ENCODE peak calls at places on chromosomes 3 and 15, in four cellular contexts. Q is GM12878, U is H1, A is HepG2. G is an unnamed sample.
A peak's percentile ranks its signal among the peaks of the same experiment; 100 is the strongest.

GRCh38 chr3:48681974-48682610 is 3.6 kb downstream of the NCKIPSD start:
- DNase-seq in Q (no peak), U (no peak), A (no peak), G (no peak)

GRCh38 chr3:48962340-48962739 is 27.7 kb upstream of the P4HTM start:
- DNase-seq in Q (no peak), U (no peak), A (no peak), G (no peak)

GRCh38 chr15:69403611-69404010 is 10.5 kb upstream of the KIF23 start:
- DNase-seq in Q (no peak), U (no peak), A (no peak), G (no peak)

GRCh38 chr15:51874751-51875644 is 45.5 kb downstream of the TMOD3 start:
- DNase-seq in Q (no peak), U (no peak), A (peak; percentile 29), G (peak; percentile 36)

GRCh38 chr15:66701422-66702034 is 508 bp upstream of the SMAD6 start:
- DNase-seq in Q (no peak), U (peak; percentile 83), A (peak; percentile 42), G (peak; percentile 53)

GRCh38 chr3:42755681-42756578 is 17.1 kb downstream of the CCDC13 start:
- DNase-seq in Q (no peak), U (peak; percentile 52), A (peak; percentile 91), G (peak; percentile 80)

GRCh38 chr3:175266993-175267960 is 408.1 kb downstream of the NAALADL2 start:
- DNase-seq in Q (no peak), U (no peak), A (no peak), G (no peak)

GRCh38 chr3:124434176-124434575 is 296.1 kb upstream of the UMPS start:
- DNase-seq in Q (no peak), U (no peak), A (no peak), G (no peak)

GRCh38 chr3:184129012-184129411 is 6.1 kb upstream of the EIF2B5 start:
- DNase-seq in Q (no peak), U (peak; percentile 59), A (peak; percentile 48), G (peak; percentile 74)

GRCh38 chr3:134242649-134243637 is 7.7 kb downstream of the RYK start:
- DNase-seq in Q (no peak), U (no peak), A (peak; percentile 58), G (peak; percentile 52)

GRCh38 chr3:52145736-52146110 is 8.5 kb downstream of the POC1A start:
- DNase-seq in Q (no peak), U (no peak), A (no peak), G (no peak)

GRCh38 chr3:123741058-123741511 is 143.0 kb downstream of the MYLK start:
- DNase-seq in Q (no peak), U (no peak), A (no peak), G (no peak)

GRCh38 chr3:114650808-114651207 is 357.0 kb downstream of the TIGIT start:
- DNase-seq in Q (no peak), U (no peak), A (peak; percentile 1), G (no peak)

GRCh38 chr3:197023241-197023997 is 6.2 kb downstream of the MELTF start:
- DNase-seq in Q (peak; percentile 76), U (no peak), A (no peak), G (no peak)

GRCh38 chr15:73930371-73930770 is 4.1 kb downstream of the LOXL1 start:
- DNase-seq in Q (no peak), U (no peak), A (no peak), G (no peak)

GRCh38 chr15:66231421-66232266 is 21.9 kb downstream of the MEGF11 start:
- DNase-seq in Q (no peak), U (no peak), A (no peak), G (no peak)

GRCh38 chr3:59517448-59517847 is 467.6 kb upstream of the CFAP20DC start:
- DNase-seq in Q (no peak), U (no peak), A (no peak), G (no peak)

GRCh38 chr15:35151381-35151780 is 66.3 kb upstream of the NANOGP8 start:
- DNase-seq in Q (no peak), U (no peak), A (no peak), G (no peak)

GRCh38 chr3:14371573-14372474 is 30.6 kb upstream of the SLC6A6 start:
- DNase-seq in Q (no peak), U (no peak), A (peak; percentile 76), G (no peak)

GRCh38 chr3:46981932-46982471 is 2.5 kb downstream of the NBEAL2 start:
- DNase-seq in Q (no peak), U (no peak), A (no peak), G (peak; percentile 77)

GRCh38 chr3:126081618-126082333 is 2.1 kb downstream of the SLC41A3 start:
- DNase-seq in Q (no peak), U (no peak), A (peak; percentile 29), G (peak; percentile 33)

GRCh38 chr3:157088506-157089454 is 71.2 kb downstream of the CCNL1 start:
- DNase-seq in Q (peak; percentile 93), U (peak; percentile 95), A (peak; percentile 91), G (peak; percentile 95)

GRCh38 chr15:66080791-66081475 is 172.6 kb downstream of the MEGF11 start:
- DNase-seq in Q (no peak), U (peak; percentile 76), A (peak; percentile 72), G (peak; percentile 70)

GRCh38 chr3:34646911-34647465 is 848.6 kb downstream of the PDCD6IP start:
- DNase-seq in Q (no peak), U (no peak), A (no peak), G (no peak)

DNA sequence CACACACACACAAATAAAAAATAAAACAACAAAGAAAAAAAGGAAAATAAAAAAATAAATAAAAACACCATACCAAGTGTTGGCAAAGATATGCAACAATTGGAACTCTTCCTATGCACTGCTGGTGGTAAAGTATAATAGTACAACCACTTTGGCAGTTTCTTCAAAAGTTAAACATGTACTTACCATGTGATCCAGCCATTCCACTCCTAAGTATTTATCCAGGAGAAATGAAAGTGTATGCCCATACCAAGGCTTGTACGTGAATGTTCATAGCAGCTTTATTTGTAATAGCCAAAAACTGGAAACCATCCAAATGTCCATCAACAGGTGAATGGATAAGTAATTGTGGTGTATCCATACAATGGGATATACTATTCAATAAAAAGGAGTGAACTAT is 17.0 kb downstream of the WDR93 start:
- DNase-seq in Q (no peak), U (no peak), A (no peak), G (no peak)
- TF ChIP-seq CREB1 in Q (no peak), U (no peak), A (no peak), G (no peak)

GRCh38 chr3:137854498-137855285 is 90.6 kb downstream of the SOX14 start:
- DNase-seq in Q (no peak), U (no peak), A (no peak), G (peak; percentile 68)
- H2AFZ ChIP-seq in Q (no peak overlapping the region), U (peak overlapping the region; percentile 51), A (no peak overlapping the region), G (peak overlapping the region; percentile 12)

GRCh38 chr3:7657214-7658112 is 796.5 kb downstream of the GRM7 start:
- DNase-seq in Q (no peak), U (no peak), A (no peak), G (no peak)
- TF ChIP-seq EZH2 in Q (no peak), U (no peak), A (no peak), G (no peak)

DNA sequence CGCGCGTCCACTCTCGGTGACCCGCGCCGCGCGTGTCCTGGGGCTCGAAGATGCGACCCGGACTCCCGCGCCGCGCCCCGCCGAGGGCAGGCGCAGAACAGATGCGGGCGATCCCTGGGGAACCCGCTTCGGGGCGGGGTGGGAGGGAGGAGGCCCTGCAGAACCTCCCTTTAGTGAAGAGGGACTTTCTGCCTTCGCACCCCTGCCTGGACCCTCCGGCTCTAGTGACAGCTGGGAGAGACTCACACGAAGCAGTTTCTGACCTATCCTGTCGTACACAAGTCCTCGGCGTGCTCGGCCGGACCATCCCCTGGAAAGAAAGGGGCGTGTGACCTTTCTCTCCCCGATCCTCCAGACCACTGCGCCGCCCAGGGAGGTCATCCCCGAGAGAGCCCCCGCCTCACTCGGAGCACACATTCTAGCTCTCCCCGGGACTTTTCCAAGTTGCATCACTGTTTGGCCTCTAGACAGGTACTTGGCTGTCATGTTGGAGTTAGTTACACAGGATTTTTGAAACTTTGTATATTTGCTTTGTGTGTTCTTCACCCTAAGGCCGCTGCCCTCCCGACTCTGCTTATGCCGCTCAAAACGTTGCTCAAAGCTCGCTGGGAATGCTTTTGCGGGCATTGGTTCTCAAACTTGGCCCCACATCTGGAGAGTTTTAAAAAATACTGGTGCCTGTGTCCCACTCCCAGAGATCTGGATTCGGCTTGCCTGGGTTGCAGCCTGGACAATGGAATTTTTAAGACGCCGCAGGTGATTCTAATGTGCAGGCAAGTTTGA is 581 bp downstream of the CGNL1 start:
- DNase-seq in Q (no peak), U (no peak), A (peak; percentile 66), G (peak; percentile 75)
- TF ChIP-seq CREB1 in Q (no peak), U (no peak), A (no peak), G (no peak)

GRCh38 chr3:106963446-106963845 is 413.8 kb upstream of the CCDC54 start:
- DNase-seq in Q (no peak), U (no peak), A (no peak), G (no peak)
- H2AFZ ChIP-seq in Q (no peak overlapping the region), U (peak overlapping the region; percentile 43), A (no peak overlapping the region), G (peak overlapping the region; percentile 58)

DNA sequence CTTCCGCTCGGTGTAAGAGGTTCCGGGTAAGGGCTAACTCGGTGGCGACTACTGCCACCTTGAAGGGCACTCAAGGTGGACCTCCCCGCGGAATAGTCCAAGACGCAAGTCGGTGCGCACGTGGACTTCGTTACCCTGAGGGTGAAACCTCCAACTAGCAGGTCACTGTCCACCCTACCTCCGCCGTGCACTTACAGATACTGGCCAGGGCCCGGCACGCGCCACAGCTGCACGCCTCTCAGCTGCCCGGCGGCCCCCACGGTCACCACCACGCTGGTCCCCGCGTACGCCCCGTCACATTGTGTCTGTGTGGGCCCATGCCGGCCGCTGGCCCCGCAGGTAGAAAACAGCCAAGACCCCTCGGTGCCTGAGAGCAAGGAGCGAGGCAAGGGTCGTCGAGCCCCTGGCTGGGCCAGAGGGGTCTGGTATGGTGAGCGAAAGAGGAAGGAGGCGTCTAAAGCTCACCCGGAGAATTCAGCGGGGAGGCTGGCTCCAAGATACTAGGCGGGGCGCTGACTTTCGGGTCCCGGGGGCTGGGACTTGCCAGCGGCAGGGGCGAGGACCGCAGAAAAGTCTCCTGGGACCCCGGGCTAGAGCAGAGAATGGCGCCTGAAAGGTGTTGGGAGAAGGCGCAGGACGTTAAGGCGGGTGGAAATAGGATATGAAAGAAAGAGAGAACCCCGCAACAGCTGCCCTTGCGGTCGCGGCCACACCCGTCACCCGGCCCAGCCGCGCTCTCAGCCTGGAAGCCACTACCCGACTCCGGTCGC is 930 bp downstream of the LTK start:
- DNase-seq in Q (no peak), U (peak; percentile 68), A (no peak), G (peak; percentile 48)
- TF ChIP-seq EZH2 in Q (no peak), U (peak; percentile 98), A (no peak), G (peak; percentile 84)

GRCh38 chr15:32957219-32957618 is 237.3 kb downstream of the FMN1 start:
- DNase-seq in Q (no peak), U (no peak), A (no peak), G (no peak)

GRCh38 chr15:32959077-32959476 is 235.4 kb downstream of the FMN1 start:
- DNase-seq in Q (no peak), U (no peak), A (no peak), G (no peak)

GRCh38 chr15:32952901-32953889 is 235.4 kb downstream of the GREM1 start:
- DNase-seq in Q (no peak), U (peak; percentile 49), A (no peak), G (peak; percentile 53)

GRCh38 chr15:32952062-32952461 is 234.3 kb downstream of the GREM1 start:
- DNase-seq in Q (no peak), U (no peak), A (no peak), G (no peak)

GRCh38 chr15:32956006-32956405 is 238.2 kb downstream of the GREM1 start:
- DNase-seq in Q (no peak), U (no peak), A (peak; percentile 25), G (peak; percentile 70)
- TF ChIP-seq CREB1 in Q (no peak), U (no peak), A (no peak), G (no peak)